ENCODE peak calls at places on chromosome 1, in four cellular contexts. N is activated naive CD8-positive, alpha-beta T cell treated with anti-CD3 and anti-CD28 coated beads, Interleukin-2, amount 50 U/mL, for 24 hours; E is OCI-LY7; G is Calu3. O is an unnamed sample.

GRCh38 chr1:20775700-20776099 is 11.4 kb downstream of the HP1BP3 start:
- DNase-seq in N (no peak), G (no peak), E (no peak), O (no peak)

GRCh38 chr1:111372336-111372965 is 55.1 kb downstream of the OVGP1 start:
- DNase-seq in N (no peak), E (no peak), G (no peak), O (no peak)

GRCh38 chr1:229101475-229101874 is 169.4 kb upstream of the RAB4A start:
- DNase-seq in G (no peak), N (no peak), E (no peak), O (no peak)

GRCh38 chr1:161162806-161163205 is 3.4 kb upstream of the PPOX start:
- DNase-seq in G (no peak), N (no peak), E (no peak), O (no peak)

GRCh38 chr1:235929216-235929615 is 62.5 kb upstream of the LYST start:
- DNase-seq in E (no peak), N (no peak), G (no peak), O (no peak)

GRCh38 chr1:36752431-36752830 is 269.7 kb upstream of the CSF3R start:
- DNase-seq in G (no peak), N (no peak), E (no peak), O (no peak)

GRCh38 chr1:246157516-246157915 is 349.6 kb downstream of the SMYD3 start:
- DNase-seq in N (no peak), G (no peak), E (no peak), O (no peak)

GRCh38 chr1:34163792-34164509 is 1.1 kb downstream of the CSMD2 start:
- DNase-seq in G (no peak), E (no peak), N (no peak), O (no peak)

GRCh38 chr1:247386695-247387094 is 29.3 kb upstream of the NLRP3 start:
- DNase-seq in N (no peak), E (no peak), G (no peak), O (no peak)

GRCh38 chr1:93613895-93614294 is 67.7 kb downstream of the BCAR3 start:
- DNase-seq in N (no peak), G (no peak), E (no peak), O (no peak)

GRCh38 chr1:27928216-27928954 is 6.4 kb upstream of the SMPDL3B start:
- DNase-seq in G (no peak), E (no peak), N (no peak), O (peak; percentile 13)

GRCh38 chr1:232096751-232097150 is 470.2 kb downstream of the DISC1 start:
- DNase-seq in E (no peak), G (no peak), N (no peak), O (no peak)

GRCh38 chr1:225156254-225156653 is 226.8 kb downstream of the DNAH14 start:
- DNase-seq in E (no peak), N (no peak), G (no peak), O (peak; percentile 16)